ENCODE peak calls at places on chromosomes 5 and 9, in nine cellular contexts. Z is ovary; W is AG04450; Q is BJ; P is CD8-positive, alpha-beta T cell; K is A549; V is MM.1S; M is fibroblast of lung; X is thyroid gland. H is an unnamed sample.

GRCh38 chr5:44665101-44665701 is 143.5 kb upstream of the MRPS30 start:
- DNase-seq in M (peak; percentile 7), X (no peak), P (no peak), Q (no peak), W (no peak), Z (no peak), K (no peak), V (no peak), H (no peak)

GRCh38 chr5:92505145-92505544 is 1075.9 kb downstream of the NR2F1-AS1 start:
- DNase-seq in Q (no peak), X (no peak), K (no peak), P (no peak), M (peak; percentile 27), V (no peak), W (no peak), Z (no peak), H (no peak)

GRCh38 chr9:80503692-80504400 is 932.1 kb downstream of the TLE4 start:
- DNase-seq in V (no peak), W (no peak), Q (no peak), P (no peak), X (no peak), K (no peak), M (peak; percentile 2), Z (no peak), H (no peak)

GRCh38 chr5:79689541-79690466 is at the start of gene CMYA5:
- DNase-seq in P (no peak), K (no peak), X (peak; percentile 78), V (no peak), M (peak; percentile 28), Z (peak; percentile 77), Q (no peak), W (no peak), H (no peak)

GRCh38 chr5:57414857-57415256 is 67.8 kb downstream of the ACTBL2 start:
- DNase-seq in Q (no peak), X (no peak), P (no peak), K (no peak), M (no peak), W (no peak), Z (no peak), V (no peak), H (no peak)

GRCh38 chr5:56377573-56377972 is 144.4 kb upstream of the ANKRD55 start:
- DNase-seq in M (no peak), X (no peak), P (no peak), V (no peak), Q (no peak), W (no peak), K (no peak), Z (no peak), H (no peak)

GRCh38 chr5:137415231-137415681 is 83.9 kb downstream of the SPOCK1 start:
- DNase-seq in V (no peak), P (no peak), Z (no peak), W (no peak), K (no peak), X (no peak), M (peak; percentile 94), Q (peak; percentile 64), H (peak; percentile 86)

GRCh38 chr5:69444127-69444754 is 29.3 kb downstream of the MARVELD2 start:
- DNase-seq in K (no peak), X (peak; percentile 66), W (no peak), M (peak; percentile 25), P (no peak), Z (no peak), V (no peak), Q (no peak), H (peak; percentile 84)

GRCh38 chr5:139912158-139912557 is 116.5 kb downstream of the PSD2 start:
- DNase-seq in P (no peak), V (no peak), Z (no peak), K (no peak), X (no peak), M (no peak), W (no peak), Q (no peak), H (no peak)

GRCh38 chr5:135493406-135494180 is 41.4 kb upstream of the TIFAB start:
- DNase-seq in Z (no peak), K (peak; percentile 46), X (no peak), P (no peak), M (peak; percentile 92), W (peak; percentile 57), Q (peak; percentile 75), V (no peak), H (peak; percentile 41)

GRCh38 chr5:53378590-53379247 is 101.7 kb upstream of the FST start:
- DNase-seq in Q (no peak), W (no peak), K (no peak), Z (no peak), V (no peak), X (no peak), P (no peak), M (peak; percentile 81), H (no peak)

GRCh38 chr5:37886207-37886905 is 46.5 kb upstream of the GDNF start:
- DNase-seq in P (no peak), V (no peak), K (no peak), W (no peak), X (no peak), M (peak; percentile 26), Q (no peak), Z (peak; percentile 34), H (no peak)

GRCh38 chr9:87888501-87888900 is 5.8 kb downstream of the SPATA31E1 start:
- DNase-seq in K (no peak), W (no peak), M (no peak), P (no peak), Q (no peak), X (no peak), V (no peak), Z (peak; percentile 4), H (no peak)

GRCh38 chr9:38339496-38339895 is 53.0 kb upstream of the ALDH1B1 start:
- DNase-seq in W (peak; percentile 41), X (no peak), P (no peak), K (no peak), Z (no peak), V (no peak), M (peak; percentile 77), Q (peak; percentile 22), H (no peak)

GRCh38 chr9:121751686-121752445 is 100.4 kb downstream of the DAB2IP start:
- DNase-seq in M (no peak), K (no peak), Q (no peak), Z (peak; percentile 72), P (no peak), W (no peak), X (no peak), V (no peak), H (no peak)

GRCh38 chr9:74066128-74066527 is 431.0 kb upstream of the RORB start:
- DNase-seq in Q (no peak), W (no peak), X (no peak), P (no peak), M (no peak), K (no peak), V (no peak), Z (no peak), H (no peak)

GRCh38 chr9:114652776-114653555 is 4.6 kb downstream of the TEX53 start:
- DNase-seq in P (no peak), V (no peak), X (no peak), Q (no peak), Z (no peak), W (no peak), K (no peak), M (peak; percentile 56), H (no peak)

GRCh38 chr5:33936004-33936380 is 194 bp upstream of the RXFP3 start:
- DNase-seq in Q (no peak), X (peak; percentile 69), P (peak; percentile 16), M (peak; percentile 69), K (peak; percentile 20), Z (peak; percentile 69), V (peak; percentile 21), W (peak; percentile 7), H (peak; percentile 15)

GRCh38 chr9:35696520-35697215 is 6.9 kb upstream of the TPM2 start:
- DNase-seq in M (peak; percentile 38), P (peak; percentile 60), K (peak; percentile 66), Z (peak; percentile 62), W (no peak), V (peak; percentile 51), Q (no peak), X (peak; percentile 69), H (no peak)

GRCh38 chr9:10613413-10613812 is 611 bp upstream of the PTPRD start:
- DNase-seq in Z (no peak), V (no peak), X (no peak), K (no peak), Q (no peak), P (no peak), M (no peak), W (no peak), H (no peak)
- H3K4me3 ChIP-seq in Z (no peak overlapping the region), V (peak overlapping the region; percentile 35), X (no peak overlapping the region), K (peak overlapping the region; percentile 43), Q (no peak overlapping the region), P (no peak overlapping the region), M (no peak overlapping the region), W (no peak overlapping the region), H (peak overlapping the region; percentile 49)

DNA sequence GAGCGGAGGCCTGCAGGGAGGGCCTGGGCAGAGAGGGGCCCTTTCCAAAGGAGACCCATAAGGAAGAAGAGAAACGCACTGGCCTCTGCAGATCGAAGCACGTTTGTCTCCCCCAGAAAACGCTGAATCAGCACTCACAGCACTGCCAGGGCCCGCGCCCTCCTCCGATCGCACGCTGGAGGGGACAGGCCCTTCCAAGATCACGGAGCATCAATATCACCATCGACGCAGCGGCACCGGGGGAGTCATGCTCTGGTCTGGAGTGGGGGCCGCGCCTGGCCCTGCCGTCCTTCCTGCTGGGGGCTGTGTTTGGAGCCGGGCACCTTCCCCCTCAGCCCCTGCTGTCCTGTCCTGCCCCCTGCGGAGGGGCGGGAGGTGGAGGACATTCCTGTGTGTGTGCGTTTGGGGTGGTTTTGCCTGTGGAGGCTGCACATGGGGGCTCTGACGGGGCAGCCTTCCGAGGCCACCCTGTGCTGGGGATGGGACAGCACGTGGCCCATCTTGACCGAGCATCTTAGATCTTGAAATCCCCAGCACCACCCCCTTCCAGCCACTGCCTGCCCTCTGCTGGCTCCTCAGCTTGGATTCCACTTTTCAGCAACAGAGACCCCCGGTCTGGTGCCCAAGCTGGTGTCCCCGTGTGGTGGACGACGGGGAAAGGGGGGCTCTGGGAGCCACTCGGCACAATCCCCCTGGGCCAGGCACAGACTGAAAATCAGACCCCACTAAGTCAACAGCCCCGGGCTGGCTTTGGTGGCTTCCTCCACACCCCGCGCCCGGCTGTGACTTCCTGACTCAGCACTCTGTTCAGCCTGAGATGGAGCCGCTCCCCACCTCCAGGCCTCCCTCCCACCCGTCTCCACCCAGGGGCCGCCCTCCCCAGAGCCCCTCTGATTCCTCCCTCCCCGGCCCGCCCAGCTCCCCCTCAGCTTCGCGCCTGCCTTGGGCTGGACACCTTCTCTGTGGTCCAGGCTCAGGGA is 8.3 kb downstream of the TMEM250 start:
- DNase-seq in Z (no peak), K (no peak), X (no peak), P (no peak), V (no peak), Q (no peak), W (no peak), M (peak; percentile 21), H (no peak)
- TF ChIP-seq CTCF in Z (no peak), K (no peak), X (no peak), P (no peak), V (no peak), Q (peak; percentile 38), W (peak; percentile 32), M (peak; percentile 19), H (peak; percentile 11)

GRCh38 chr5:88819332-88819999 is 63.5 kb downstream of the MEF2C start:
- DNase-seq in P (no peak), X (no peak), V (peak; percentile 80), Q (no peak), K (no peak), Z (no peak), M (no peak), W (no peak), H (no peak)
- H3K4me3 ChIP-seq in P (no peak overlapping the region), X (no peak overlapping the region), V (peak overlapping the region; percentile 60), Q (no peak overlapping the region), K (no peak overlapping the region), Z (no peak overlapping the region), M (no peak overlapping the region), W (no peak overlapping the region), H (no peak overlapping the region)

GRCh38 chr5:170631471-170632195 is 127.8 kb downstream of the KCNIP1 start:
- DNase-seq in K (peak; percentile 68), P (no peak), Q (no peak), Z (peak; percentile 25), W (no peak), X (no peak), V (no peak), M (peak; percentile 35), H (no peak)
- TF ChIP-seq CTCF in K (no peak), P (no peak), Q (peak; percentile 9), Z (no peak), W (peak; percentile 35), X (no peak), V (no peak), M (no peak), H (peak; percentile 25)